ENCODE peak calls at places on chromosomes 7 and 10, in four cellular contexts. One of them, this sample, is unnamed.
A peak's percentile ranks its signal among the peaks of the same experiment; 100 is the strongest.

GRCh38 chr7:74320645-74321178 is 31.5 kb downstream of the CLIP2 start:
- DNase-seq in KG1: no peak
- DNase-seq in progenitor cell of endocrine pancreas: no peak
- DNase-seq in heart left ventricle: no peak
- DNase-seq in this sample: no peak

GRCh38 chr10:46304671-46305429 is 18.1 kb downstream of the ANTXRL start:
- DNase-seq in heart left ventricle: no peak
- DNase-seq in progenitor cell of endocrine pancreas: no peak
- DNase-seq in KG1: no peak
- DNase-seq in this sample: no peak

GRCh38 chr10:111525696-111526095 is 448.9 kb downstream of the ADRA2A start:
- DNase-seq in KG1: no peak
- DNase-seq in progenitor cell of endocrine pancreas: no peak
- DNase-seq in heart left ventricle: no peak
- DNase-seq in this sample: no peak

GRCh38 chr10:43855667-43856210 is 207.1 kb upstream of the ZNF32 start:
- DNase-seq in progenitor cell of endocrine pancreas: no peak
- DNase-seq in heart left ventricle: peak; percentile 73
- DNase-seq in KG1: no peak
- DNase-seq in this sample: no peak

GRCh38 chr7:97731736-97732370 is at the start of gene TAC1:
- DNase-seq in progenitor cell of endocrine pancreas: peak; percentile 14
- DNase-seq in heart left ventricle: peak; percentile 14
- DNase-seq in KG1: no peak
- DNase-seq in this sample: peak; percentile 39

GRCh38 chr7:139915864-139916716 is 87.0 kb downstream of the TBXAS1 start:
- DNase-seq in heart left ventricle: no peak
- DNase-seq in progenitor cell of endocrine pancreas: no peak
- DNase-seq in KG1: no peak
- DNase-seq in this sample: no peak

GRCh38 chr10:60426425-60426824 is 36.8 kb upstream of the ANK3 start:
- DNase-seq in KG1: no peak
- DNase-seq in heart left ventricle: no peak
- DNase-seq in progenitor cell of endocrine pancreas: no peak
- DNase-seq in this sample: no peak

GRCh38 chr10:110901954-110902819 is 16.8 kb downstream of the BBIP1 start:
- DNase-seq in KG1: no peak
- DNase-seq in progenitor cell of endocrine pancreas: no peak
- DNase-seq in heart left ventricle: no peak
- DNase-seq in this sample: no peak

GRCh38 chr10:61987951-61988379 is 86.5 kb downstream of the ARID5B start:
- DNase-seq in KG1: no peak
- DNase-seq in heart left ventricle: no peak
- DNase-seq in progenitor cell of endocrine pancreas: no peak
- DNase-seq in this sample: no peak

GRCh38 chr10:86688398-86688921 is 20.1 kb downstream of the LDB3 start:
- DNase-seq in KG1: peak; percentile 51
- DNase-seq in progenitor cell of endocrine pancreas: no peak
- DNase-seq in heart left ventricle: peak; percentile 52
- DNase-seq in this sample: peak; percentile 60

GRCh38 chr7:18290223-18290622 is 205.3 kb upstream of the HDAC9 start:
- DNase-seq in progenitor cell of endocrine pancreas: no peak
- DNase-seq in KG1: no peak
- DNase-seq in heart left ventricle: no peak
- DNase-seq in this sample: no peak

GRCh38 chr7:977326-978048 is 2.1 kb upstream of the COX19 start:
- DNase-seq in heart left ventricle: no peak
- DNase-seq in KG1: no peak
- DNase-seq in progenitor cell of endocrine pancreas: peak; percentile 61
- DNase-seq in this sample: no peak

GRCh38 chr10:14377591-14377990 is 46.9 kb upstream of the FRMD4A start:
- DNase-seq in KG1: no peak
- DNase-seq in heart left ventricle: no peak
- DNase-seq in progenitor cell of endocrine pancreas: no peak
- DNase-seq in this sample: no peak

GRCh38 chr7:131105803-131106680 is 221.6 kb upstream of the MKLN1 start:
- DNase-seq in KG1: no peak
- DNase-seq in heart left ventricle: peak; percentile 85
- DNase-seq in progenitor cell of endocrine pancreas: peak; percentile 45
- DNase-seq in this sample: peak; percentile 32

GRCh38 chr7:93165447-93165846 is 17.3 kb upstream of the SAMD9L start:
- DNase-seq in progenitor cell of endocrine pancreas: no peak
- DNase-seq in KG1: no peak
- DNase-seq in heart left ventricle: no peak
- DNase-seq in this sample: no peak

GRCh38 chr10:3786295-3786981 is 1.4 kb upstream of the KLF6 start:
- DNase-seq in heart left ventricle: peak; percentile 58
- DNase-seq in KG1: no peak
- DNase-seq in progenitor cell of endocrine pancreas: no peak
- DNase-seq in this sample: no peak

GRCh38 chr10:95181731-95182130 is 12.3 kb upstream of the ACSM6 start:
- DNase-seq in heart left ventricle: no peak
- DNase-seq in progenitor cell of endocrine pancreas: no peak
- DNase-seq in KG1: no peak
- DNase-seq in this sample: no peak

GRCh38 chr10:88493676-88494483 is 89.2 kb downstream of the RNLS start:
- DNase-seq in progenitor cell of endocrine pancreas: no peak
- DNase-seq in heart left ventricle: no peak
- DNase-seq in KG1: no peak
- DNase-seq in this sample: no peak

GRCh38 chr10:64760371-64760770 is 1239.2 kb downstream of the REEP3 start:
- DNase-seq in KG1: no peak
- DNase-seq in heart left ventricle: no peak
- DNase-seq in progenitor cell of endocrine pancreas: no peak
- DNase-seq in this sample: no peak

GRCh38 chr10:111522141-111522540 is 445.3 kb downstream of the ADRA2A start:
- DNase-seq in heart left ventricle: no peak
- DNase-seq in progenitor cell of endocrine pancreas: no peak
- DNase-seq in KG1: no peak
- DNase-seq in this sample: no peak

GRCh38 chr10:46019541-46020343 is 10.7 kb downstream of the NCOA4 start:
- DNase-seq in progenitor cell of endocrine pancreas: no peak
- DNase-seq in heart left ventricle: peak; percentile 56
- DNase-seq in KG1: no peak
- DNase-seq in this sample: no peak

GRCh38 chr7:85135931-85136330 is 50.9 kb downstream of the SEMA3D start:
- DNase-seq in progenitor cell of endocrine pancreas: no peak
- DNase-seq in heart left ventricle: no peak
- DNase-seq in KG1: no peak
- DNase-seq in this sample: no peak

GRCh38 chr7:126803060-126803665 is 449.6 kb downstream of the GRM8 start:
- DNase-seq in heart left ventricle: no peak
- DNase-seq in KG1: peak; percentile 27
- DNase-seq in progenitor cell of endocrine pancreas: peak; percentile 10
- DNase-seq in this sample: no peak

GRCh38 chr10:133456041-133456951 is 2.6 kb downstream of the SCART1 start:
- DNase-seq in heart left ventricle: no peak
- DNase-seq in progenitor cell of endocrine pancreas: no peak
- DNase-seq in KG1: no peak
- DNase-seq in this sample: no peak

GRCh38 chr7:100745184-100745583 is 11.8 kb downstream of the ZAN start:
- DNase-seq in progenitor cell of endocrine pancreas: no peak
- DNase-seq in heart left ventricle: peak; percentile 50
- DNase-seq in KG1: no peak
- DNase-seq in this sample: no peak

GRCh38 chr7:70455925-70456324 is 676.0 kb upstream of the GALNT17 start:
- DNase-seq in heart left ventricle: no peak
- DNase-seq in progenitor cell of endocrine pancreas: no peak
- DNase-seq in KG1: no peak
- DNase-seq in this sample: no peak

GRCh38 chr10:8042032-8042863 is 12.2 kb upstream of the GATA3 start:
- DNase-seq in KG1: no peak
- DNase-seq in heart left ventricle: no peak
- DNase-seq in progenitor cell of endocrine pancreas: no peak
- DNase-seq in this sample: no peak

GRCh38 chr7:111140091-111140870 is 49.4 kb downstream of the LRRN3 start:
- DNase-seq in KG1: no peak
- DNase-seq in heart left ventricle: no peak
- DNase-seq in progenitor cell of endocrine pancreas: no peak
- DNase-seq in this sample: no peak

GRCh38 chr10:127577376-127577775 is 28.3 kb downstream of the NPS start:
- DNase-seq in KG1: no peak
- DNase-seq in progenitor cell of endocrine pancreas: no peak
- DNase-seq in heart left ventricle: no peak
- DNase-seq in this sample: no peak

GRCh38 chr7:31950101-31950755 is 120.0 kb downstream of the PDE1C start:
- DNase-seq in progenitor cell of endocrine pancreas: no peak
- DNase-seq in KG1: peak; percentile 71
- DNase-seq in heart left ventricle: no peak
- DNase-seq in this sample: no peak

GRCh38 chr7:17370901-17371550 is 72.6 kb downstream of the AHR start:
- DNase-seq in progenitor cell of endocrine pancreas: no peak
- DNase-seq in heart left ventricle: no peak
- DNase-seq in KG1: no peak
- DNase-seq in this sample: no peak

GRCh38 chr7:5532520-5533335 is 109.1 kb upstream of the TNRC18 start:
- DNase-seq in KG1: peak; percentile 83
- DNase-seq in heart left ventricle: peak; percentile 57
- DNase-seq in progenitor cell of endocrine pancreas: no peak
- DNase-seq in this sample: no peak

GRCh38 chr7:110442386-110442837 is 648.5 kb upstream of the LRRN3 start:
- DNase-seq in KG1: no peak
- DNase-seq in heart left ventricle: no peak
- DNase-seq in progenitor cell of endocrine pancreas: no peak
- DNase-seq in this sample: no peak

GRCh38 chr10:7365029-7365750 is 45.6 kb downstream of the SFMBT2 start:
- DNase-seq in KG1: no peak
- DNase-seq in progenitor cell of endocrine pancreas: no peak
- DNase-seq in heart left ventricle: no peak
- DNase-seq in this sample: no peak

GRCh38 chr10:110395350-110396283 is 90.9 kb upstream of the SMNDC1 start:
- DNase-seq in progenitor cell of endocrine pancreas: no peak
- DNase-seq in KG1: no peak
- DNase-seq in heart left ventricle: no peak
- DNase-seq in this sample: no peak

GRCh38 chr10:52951819-52952218 is 179.2 kb upstream of the MBL2 start:
- DNase-seq in heart left ventricle: no peak
- DNase-seq in progenitor cell of endocrine pancreas: peak; percentile 41
- DNase-seq in KG1: no peak
- DNase-seq in this sample: no peak